ENCODE peak calls at places on chromosome 7, in five cellular contexts. Q is caudate nucleus, J is colonic mucosa, H is right cardiac atrium, X is heart left ventricle. N is an unnamed sample.

GRCh38 chr7:107463139-107464078 is 6.4 kb upstream of the GPR22 start:
- DNase-seq in J (peak), X (peak), Q (no peak), H (peak), N (peak)

GRCh38 chr7:55427279-55427788 is 62.2 kb downstream of the LANCL2 start:
- DNase-seq in H (no peak), X (no peak), J (no peak), Q (no peak), N (no peak)

GRCh38 chr7:43879477-43879876 is 10.2 kb upstream of the MRPS24 start:
- DNase-seq in H (no peak), Q (no peak), J (no peak), X (no peak), N (no peak)

GRCh38 chr7:98399903-98400537 is 870 bp downstream of the BAIAP2L1 start:
- DNase-seq in X (no peak), H (no peak), Q (no peak), J (no peak), N (no peak)

GRCh38 chr7:87058739-87059524 is 522 bp downstream of the ELAPOR2 start:
- DNase-seq in Q (no peak), X (peak), H (no peak), J (peak), N (peak)

GRCh38 chr7:115306541-115306940 is 384.6 kb downstream of the MDFIC start:
- DNase-seq in X (no peak), Q (no peak), H (no peak), J (no peak), N (no peak)

GRCh38 chr7:55485501-55486171 is 86.7 kb downstream of the VOPP1 start:
- DNase-seq in J (no peak), H (no peak), Q (no peak), X (no peak), N (no peak)

GRCh38 chr7:836429-836828 is 4.2 kb downstream of the SUN1 start:
- DNase-seq in J (no peak), Q (no peak), H (peak), X (no peak), N (no peak)

GRCh38 chr7:23618241-23618640 is 21.1 kb downstream of the CCDC126 start:
- DNase-seq in X (no peak), H (no peak), Q (no peak), J (no peak), N (no peak)

GRCh38 chr7:451255-452229 is 68.1 kb downstream of the PDGFA start:
- DNase-seq in H (peak), X (no peak), J (no peak), Q (no peak), N (no peak)

GRCh38 chr7:156751319-156751718 is 110.7 kb downstream of the RNF32 start:
- DNase-seq in H (no peak), X (no peak), J (no peak), Q (no peak), N (no peak)

GRCh38 chr7:157017149-157017548 is 6.7 kb upstream of the MNX1 start:
- DNase-seq in Q (no peak), X (no peak), H (no peak), J (no peak), N (no peak)

GRCh38 chr7:41237956-41238355 is 464.9 kb downstream of the INHBA start:
- DNase-seq in H (no peak), J (no peak), X (no peak), Q (no peak), N (no peak)

GRCh38 chr7:42091461-42092229 is 145.4 kb downstream of the GLI3 start:
- DNase-seq in X (no peak), H (no peak), J (no peak), Q (no peak), N (no peak)

GRCh38 chr7:96674565-96674964 is 35.1 kb downstream of the SEM1 start:
- DNase-seq in J (no peak), H (no peak), Q (no peak), X (no peak), N (no peak)

GRCh38 chr7:137038706-137039105 is 170.3 kb downstream of the CHRM2 start:
- DNase-seq in X (no peak), Q (no peak), H (no peak), J (no peak), N (no peak)

GRCh38 chr7:141158562-141158961 is 84.7 kb downstream of the TMEM178B start:
- DNase-seq in X (peak), H (peak), J (no peak), Q (no peak), N (no peak)

GRCh38 chr7:137354361-137354760 is 10.8 kb upstream of the PTN start:
- DNase-seq in J (no peak), H (peak), Q (no peak), X (no peak), N (no peak)

GRCh38 chr7:70788276-70788675 is 343.7 kb upstream of the GALNT17 start:
- DNase-seq in J (no peak), Q (no peak), X (no peak), H (no peak), N (no peak)

GRCh38 chr7:148535227-148535626 is 55.3 kb upstream of the C7orf33 start:
- DNase-seq in Q (no peak), J (no peak), H (peak), X (no peak), N (peak)

GRCh38 chr7:69654849-69655707 is 56.8 kb downstream of the AUTS2 start:
- DNase-seq in J (no peak), H (no peak), X (no peak), Q (no peak), N (no peak)

GRCh38 chr7:95798401-95798930 is 26.1 kb downstream of the DYNC1I1 start:
- DNase-seq in X (no peak), Q (no peak), H (no peak), J (no peak), N (no peak)

GRCh38 chr7:21902240-21902639 is 43.5 kb downstream of the CDCA7L start:
- DNase-seq in H (no peak), J (no peak), Q (no peak), X (no peak), N (no peak)

GRCh38 chr7:46755120-46756034 is 826.5 kb downstream of the TNS3 start:
- DNase-seq in X (no peak), H (no peak), Q (no peak), J (no peak), N (no peak)

GRCh38 chr7:151866761-151867650 is 9.9 kb downstream of the PRKAG2 start:
- DNase-seq in X (no peak), Q (no peak), H (no peak), J (no peak), N (no peak)

GRCh38 chr7:136213012-136213411 is 235.9 kb upstream of the MTPN start:
- DNase-seq in Q (no peak), X (no peak), H (no peak), J (no peak), N (no peak)

GRCh38 chr7:104174798-104175197 is 33.0 kb downstream of the ORC5 start:
- DNase-seq in H (no peak), J (peak), X (no peak), Q (no peak), N (no peak)

GRCh38 chr7:3909128-3909527 is 608.1 kb downstream of the SDK1 start:
- DNase-seq in J (no peak), Q (no peak), H (no peak), X (no peak), N (no peak)

GRCh38 chr7:934469-935320 is 19.8 kb downstream of the ADAP1 start:
- DNase-seq in J (no peak), X (no peak), H (peak), Q (no peak), N (no peak)

GRCh38 chr7:152145853-152146466 is 120.5 kb downstream of the GALNT11 start:
- DNase-seq in X (no peak), Q (no peak), H (no peak), J (peak), N (no peak)

GRCh38 chr7:81333004-81333403 is 414.2 kb upstream of the SEMA3C start:
- DNase-seq in Q (no peak), H (no peak), J (no peak), X (no peak), N (no peak)

GRCh38 chr7:72123913-72124312 is 288.2 kb downstream of the CALN1 start:
- DNase-seq in X (no peak), Q (no peak), H (no peak), J (no peak), N (no peak)

GRCh38 chr7:96004598-96004997 is 232.2 kb downstream of the DYNC1I1 start:
- DNase-seq in Q (no peak), J (no peak), H (no peak), X (no peak), N (no peak)

GRCh38 chr7:12256025-12256570 is 45.0 kb downstream of the TMEM106B start:
- DNase-seq in X (no peak), Q (no peak), J (no peak), H (no peak), N (no peak)

GRCh38 chr7:5501465-5501864 is 77.8 kb upstream of the TNRC18 start:
- DNase-seq in X (no peak), H (no peak), Q (no peak), J (no peak), N (no peak)

GRCh38 chr7:42493436-42494198 is 256.6 kb upstream of the GLI3 start:
- DNase-seq in Q (no peak), H (peak), X (peak), J (peak), N (no peak)

GRCh38 chr7:128303133-128303532 is 40.6 kb downstream of the RBM28 start:
- DNase-seq in Q (no peak), X (no peak), J (no peak), H (no peak), N (no peak)

GRCh38 chr7:128299109-128299514 is 44.6 kb downstream of the RBM28 start:
- DNase-seq in J (no peak), X (no peak), H (no peak), Q (no peak), N (no peak)

GRCh38 chr7:128303624-128304023 is 40.1 kb downstream of the RBM28 start:
- DNase-seq in Q (no peak), X (no peak), H (no peak), J (no peak), N (no peak)

GRCh38 chr7:128304212-128304611 is 39.5 kb downstream of the RBM28 start:
- DNase-seq in J (no peak), X (no peak), Q (peak), H (no peak), N (no peak)

DNA sequence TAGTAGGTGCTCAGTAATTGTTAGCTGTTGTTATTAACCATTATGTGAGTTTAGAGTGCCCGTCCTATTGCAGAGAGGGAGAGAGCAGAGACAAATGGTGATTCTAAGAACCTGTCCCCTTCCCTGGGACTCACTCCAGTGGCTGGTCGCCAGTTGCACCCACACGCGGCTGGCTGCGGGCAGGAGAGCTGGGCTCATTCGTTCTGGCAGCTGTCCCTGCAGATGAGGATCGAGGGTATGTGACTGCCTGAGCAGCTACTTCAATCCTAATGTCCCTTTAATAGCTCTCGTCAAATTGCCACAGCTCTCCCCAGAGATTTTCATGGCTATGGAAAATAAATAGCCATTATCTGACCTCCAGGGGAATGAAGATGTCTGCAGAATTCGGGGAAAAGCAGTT is 41.6 kb downstream of the RBM28 start:
- DNase-seq in Q (no peak), X (peak), J (no peak), H (peak), N (no peak)
- H3K27ac ChIP-seq in Q (no peak), X (no peak), J (no peak), H (no peak), N (no peak)

DNA sequence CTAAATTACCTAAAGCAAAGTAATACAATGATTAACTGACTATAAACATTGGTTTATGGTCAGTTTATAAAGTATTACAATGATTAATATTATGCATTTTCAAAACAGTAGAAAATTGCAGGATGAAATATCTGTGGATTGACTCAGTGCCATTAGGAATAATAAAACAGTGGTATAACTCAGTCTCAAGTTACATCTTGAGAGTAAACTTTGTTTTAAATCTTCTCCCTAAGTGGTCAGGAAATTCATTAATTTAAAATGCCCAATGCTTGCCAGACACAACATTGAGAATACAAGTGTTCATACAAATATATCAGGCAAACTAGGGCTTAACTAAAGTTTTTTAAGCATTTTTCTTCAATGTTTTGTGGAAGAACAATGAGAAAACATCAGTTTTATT is 257.8 kb downstream of the ETV1 start:
- DNase-seq in J (no peak), X (no peak), Q (no peak), H (no peak), N (no peak)
- H3K27ac ChIP-seq in J (no peak), X (no peak), Q (no peak), H (no peak), N (no peak)

GRCh38 chr7:27244488-27245123 is 2.0 kb downstream of the EVX1 start:
- DNase-seq in Q (no peak), J (no peak), H (no peak), X (no peak), N (no peak)
- H3K27ac ChIP-seq in Q (no peak), J (no peak), H (no peak), X (no peak), N (no peak)

DNA sequence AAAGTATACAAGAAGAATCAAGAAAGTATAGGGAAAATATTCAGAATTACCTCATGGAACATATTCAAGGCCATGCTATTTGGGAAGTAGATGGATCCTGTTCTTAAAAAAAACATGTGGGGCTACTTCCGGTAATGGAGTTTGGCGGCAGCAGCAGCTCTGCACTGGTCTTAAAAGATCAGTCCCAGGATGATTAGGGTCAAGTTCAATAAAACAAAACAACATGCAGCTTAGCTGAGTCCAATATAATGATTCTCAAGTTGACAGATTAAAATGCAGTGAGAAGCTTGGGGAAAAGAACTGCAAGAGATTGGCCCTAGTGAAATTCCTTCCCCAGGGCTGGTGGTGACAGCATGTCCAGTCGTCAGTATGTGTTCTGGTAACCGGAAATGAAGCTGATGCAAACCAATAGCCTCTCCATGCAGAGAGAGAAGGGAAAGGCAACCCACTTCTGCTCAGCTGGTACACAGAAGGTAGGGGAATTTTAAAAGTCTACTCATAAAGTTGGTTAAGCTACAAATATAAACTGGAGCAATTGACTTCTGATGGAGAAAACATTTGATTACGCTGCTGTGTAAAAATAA is 305.1 kb upstream of the IMMP2L start:
- DNase-seq in Q (no peak), X (no peak), H (no peak), J (no peak), N (no peak)
- H3K27ac ChIP-seq in Q (no peak), X (no peak), H (no peak), J (no peak), N (no peak)

GRCh38 chr7:106277976-106278375 is 6.8 kb downstream of the NAMPT start:
- DNase-seq in J (no peak), Q (no peak), X (no peak), H (no peak), N (no peak)
- H3K27ac ChIP-seq in J (no peak), Q (no peak), X (no peak), H (no peak), N (no peak)

GRCh38 chr7:134740364-134740763 is 39.1 kb upstream of the CALD1 start:
- DNase-seq in J (no peak), H (no peak), Q (no peak), X (no peak), N (no peak)
- H3K27ac ChIP-seq in J (no peak), H (no peak), Q (no peak), X (no peak), N (no peak)

GRCh38 chr7:123673752-123674398 is 18.2 kb downstream of the LMOD2 start:
- DNase-seq in Q (no peak), H (no peak), J (no peak), X (no peak), N (no peak)

GRCh38 chr7:123677316-123677715 is 21.6 kb downstream of the LMOD2 start:
- DNase-seq in Q (no peak), J (no peak), X (no peak), H (no peak), N (no peak)

GRCh38 chr7:123673137-123673732 is 17.6 kb downstream of the LMOD2 start:
- DNase-seq in Q (no peak), X (no peak), H (no peak), J (no peak), N (no peak)

GRCh38 chr7:123675092-123675473 is 19.4 kb downstream of the LMOD2 start:
- DNase-seq in Q (no peak), X (no peak), J (no peak), H (no peak), N (no peak)

DNA sequence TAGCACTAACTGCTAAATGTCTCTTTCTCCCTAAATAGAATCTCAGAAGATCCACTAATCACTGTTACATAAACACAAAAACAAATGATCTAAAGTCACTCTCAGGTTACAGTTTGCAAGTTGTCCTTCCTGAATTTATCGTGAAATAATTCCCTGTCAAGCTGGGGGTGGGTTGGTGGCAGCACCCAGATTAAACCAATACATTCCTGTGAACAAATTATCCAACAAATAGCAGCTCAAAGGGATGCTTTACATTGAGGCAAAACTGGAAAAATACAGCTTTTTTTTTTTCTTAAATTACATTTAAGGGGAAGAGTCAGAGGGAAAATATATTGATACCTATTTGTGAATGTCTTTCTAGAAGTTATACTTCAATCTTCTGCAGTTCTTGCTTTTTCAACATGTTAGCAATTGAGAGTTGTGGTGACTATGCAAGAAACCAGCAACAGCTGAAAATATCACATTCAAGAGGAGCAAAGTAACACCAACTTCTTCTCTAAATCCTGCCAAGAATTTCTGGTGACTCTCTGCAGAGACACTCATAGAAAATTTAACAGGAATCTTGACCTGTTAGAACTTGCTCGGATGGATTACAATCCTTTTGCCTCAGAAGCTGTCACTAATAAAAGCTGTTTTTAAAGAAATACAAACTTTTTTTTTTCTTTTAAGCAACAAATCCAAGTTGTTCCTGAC is 18.9 kb downstream of the LMOD2 start:
- DNase-seq in H (no peak), J (no peak), Q (no peak), X (no peak), N (no peak)
- H3K27ac ChIP-seq in H (no peak), J (no peak), Q (no peak), X (peak), N (no peak)

DNA sequence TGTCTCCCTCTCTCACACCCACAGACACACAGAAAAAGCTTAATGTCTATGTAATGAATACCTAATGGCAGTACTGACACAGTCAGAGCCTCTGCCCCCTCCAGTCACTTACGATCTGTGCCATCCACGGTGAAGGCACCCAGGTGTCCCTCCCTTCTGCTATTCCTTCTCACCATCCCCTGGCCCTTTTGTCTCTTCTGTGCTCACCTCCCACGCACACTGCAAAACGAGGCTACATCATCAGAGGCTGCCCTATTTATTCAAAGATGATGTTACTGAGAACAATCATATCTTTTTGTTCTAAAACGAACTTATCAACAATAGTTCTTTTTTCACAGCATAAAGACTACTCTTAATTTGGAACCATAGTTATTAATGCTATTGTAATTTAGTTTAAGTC is 246.9 kb upstream of the MKLN1 start:
- DNase-seq in X (no peak), J (no peak), Q (no peak), H (no peak), N (no peak)
- H3K27ac ChIP-seq in X (no peak), J (no peak), Q (peak), H (no peak), N (no peak)

GRCh38 chr7:2527505-2528464 is 8.2 kb downstream of the LFNG start:
- DNase-seq in X (no peak), J (peak), H (peak), Q (no peak), N (no peak)

GRCh38 chr7:2526659-2527504 is 7.3 kb downstream of the LFNG start:
- DNase-seq in H (peak), J (peak), Q (no peak), X (no peak), N (no peak)

GRCh38 chr7:2529161-2530075 is 9.8 kb downstream of the LFNG start:
- DNase-seq in Q (no peak), J (peak), X (peak), H (peak), N (peak)

GRCh38 chr7:2528481-2529095 is 9.0 kb downstream of the LFNG start:
- DNase-seq in H (peak), X (no peak), J (no peak), Q (no peak), N (no peak)

GRCh38 chr7:2530076-2530967 is 10.7 kb downstream of the LFNG start:
- DNase-seq in J (peak), H (peak), Q (no peak), X (peak), N (no peak)
- H3K27ac ChIP-seq in J (peak), H (peak), Q (peak), X (peak), N (peak)

GRCh38 chr7:150566572-150566971 is 618 bp upstream of the GIMAP4 start:
- DNase-seq in X (no peak), H (no peak), J (no peak), Q (no peak), N (no peak)
- H3K27ac ChIP-seq in X (peak), H (peak), J (no peak), Q (peak), N (no peak)

N was measured in substantia nigra.